ENCODE peak calls at places on chromosome 10, in four cellular contexts. P is IMR-90; E is Caco-2; V is CD8-positive, alpha-beta T cell. F is an unnamed sample. For H3K27me3 and H3K36me3, the result is how much of the 10 kb centered on the place peaks cover.

GRCh38 chr10:71590786-71591350 is 128.7 kb downstream of the C10orf105 start:
- DNase-seq in E (no peak), V (no peak), P (no peak), F (no peak)

GRCh38 chr10:75708060-75708459 is 276.6 kb downstream of the LRMDA start:
- DNase-seq in V (no peak), P (no peak), E (no peak), F (no peak)

GRCh38 chr10:102814456-102814871 is 22.7 kb downstream of the CYP17A1 start:
- DNase-seq in E (no peak), V (no peak), P (peak), F (peak)

GRCh38 chr10:80477813-80478212 is 23.7 kb downstream of the TSPAN14 start:
- DNase-seq in E (no peak), V (no peak), P (peak), F (no peak)

GRCh38 chr10:96096958-96097357 is 33.1 kb upstream of the ZNF518A start:
- DNase-seq in P (no peak), E (no peak), V (no peak), F (no peak)

GRCh38 chr10:48981310-48981907 is 41.8 kb upstream of the LRRC18 start:
- DNase-seq in P (peak), V (no peak), E (peak), F (peak)

GRCh38 chr10:129808092-129808983 is 155.7 kb downstream of the EBF3 start:
- DNase-seq in P (no peak), E (no peak), V (no peak), F (no peak)

GRCh38 chr10:127906548-127907377 is at the start of gene PTPRE:
- DNase-seq in E (peak), P (peak), V (peak), F (peak)

GRCh38 chr10:133405844-133406527 is 12.0 kb downstream of the MTG1 start:
- DNase-seq in P (peak), V (no peak), E (no peak), F (no peak)

GRCh38 chr10:18880530-18880929 is 168.1 kb upstream of the MALRD1 start:
- DNase-seq in P (no peak), V (no peak), E (no peak), F (no peak)

GRCh38 chr10:84523509-84523908 is 195.1 kb downstream of the CCSER2 start:
- DNase-seq in E (no peak), P (no peak), V (no peak), F (no peak)

GRCh38 chr10:74485283-74485682 is 334.3 kb downstream of the ADK start:
- DNase-seq in E (no peak), V (no peak), P (no peak), F (no peak)

GRCh38 chr10:110919349-110919931 is at the start of gene SHOC2:
- DNase-seq in E (peak), P (no peak), V (peak), F (peak)

GRCh38 chr10:128047991-128048826 is 78.0 kb downstream of the MKI67 start:
- DNase-seq in V (no peak), P (peak), E (no peak), F (peak)

GRCh38 chr10:13371879-13372470 is 23.9 kb upstream of the SEPHS1 start:
- DNase-seq in E (peak), P (peak), V (peak), F (peak)

GRCh38 chr10:115117301-115117700 is 24.1 kb downstream of the ATRNL1 start:
- DNase-seq in V (no peak), P (no peak), E (no peak), F (no peak)

GRCh38 chr10:122853665-122854313 is 8.1 kb upstream of the CUZD1 start:
- DNase-seq in P (peak), V (no peak), E (no peak), F (no peak)

GRCh38 chr10:70250956-70251680 is 17.9 kb upstream of the PPA1 start:
- DNase-seq in E (no peak), V (no peak), P (no peak), F (no peak)

GRCh38 chr10:70256463-70256862 is 23.2 kb upstream of the PPA1 start:
- DNase-seq in V (no peak), E (no peak), P (no peak), F (no peak)

GRCh38 chr10:70254795-70255328 is 21.6 kb upstream of the PPA1 start:
- DNase-seq in P (no peak), V (no peak), E (no peak), F (no peak)

GRCh38 chr10:70255329-70256299 is 22.4 kb upstream of the PPA1 start:
- DNase-seq in P (no peak), V (no peak), E (no peak), F (no peak)

GRCh38 chr10:70253878-70254765 is 20.9 kb upstream of the PPA1 start:
- DNase-seq in P (no peak), V (no peak), E (no peak), F (no peak)
- H3K27me3 ChIP-seq in P (under half), V (under half), E (under half), F (half or more)

DNA sequence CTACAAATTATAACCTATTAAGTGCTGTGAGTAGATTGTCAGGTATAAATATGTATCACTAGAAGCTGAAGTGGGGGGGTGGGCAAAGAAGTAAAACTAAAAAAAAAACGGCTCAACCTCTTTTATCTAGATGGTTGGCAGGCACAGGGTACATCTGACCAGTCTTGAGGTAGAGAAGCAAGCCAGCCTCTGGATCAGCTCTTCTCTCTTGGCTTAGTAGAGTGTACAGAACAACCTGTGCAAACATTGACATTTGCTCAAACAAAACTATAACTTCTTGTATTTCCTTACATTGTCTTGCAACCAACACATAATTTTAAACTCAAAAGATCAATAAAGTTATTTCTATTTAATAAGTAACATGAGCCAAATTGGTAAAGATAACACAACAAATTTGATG is 25.6 kb downstream of the DNA2 start:
- DNase-seq in E (no peak), P (no peak), V (no peak), F (no peak)
- H3K36me3 ChIP-seq in E (under half), P (under half), V (under half), F (under half)

DNA sequence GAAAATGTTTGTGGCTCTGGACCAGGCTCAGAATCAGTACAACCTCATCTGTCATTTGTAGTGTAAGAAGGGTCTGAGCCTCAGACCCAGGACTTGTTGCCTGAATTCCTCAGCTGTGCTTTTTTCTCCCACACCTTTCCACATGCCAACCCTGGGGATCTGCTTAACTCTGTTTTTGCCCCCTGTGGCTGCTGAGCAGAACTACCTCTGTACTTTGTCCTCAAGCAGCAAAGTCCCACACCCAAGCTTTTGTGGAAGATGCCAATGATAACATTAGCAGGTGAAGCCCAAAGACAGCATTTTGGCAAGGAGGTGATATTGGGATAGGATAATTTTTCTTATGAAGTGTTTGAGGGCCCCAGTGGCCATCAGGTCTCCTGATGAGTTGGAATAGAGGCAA is 5.8 kb upstream of the CYP2C18 start:
- DNase-seq in E (peak), V (no peak), P (no peak), F (no peak)
- TF ChIP-seq CTCF in E (peak), V (no peak), P (no peak), F (no peak)

GRCh38 chr10:4024846-4025245 is 239.8 kb upstream of the KLF6 start:
- DNase-seq in E (no peak), V (no peak), P (no peak), F (no peak)
- H3K27me3 ChIP-seq in E (under half), V (under half), P (under half), F (under half)

DNA sequence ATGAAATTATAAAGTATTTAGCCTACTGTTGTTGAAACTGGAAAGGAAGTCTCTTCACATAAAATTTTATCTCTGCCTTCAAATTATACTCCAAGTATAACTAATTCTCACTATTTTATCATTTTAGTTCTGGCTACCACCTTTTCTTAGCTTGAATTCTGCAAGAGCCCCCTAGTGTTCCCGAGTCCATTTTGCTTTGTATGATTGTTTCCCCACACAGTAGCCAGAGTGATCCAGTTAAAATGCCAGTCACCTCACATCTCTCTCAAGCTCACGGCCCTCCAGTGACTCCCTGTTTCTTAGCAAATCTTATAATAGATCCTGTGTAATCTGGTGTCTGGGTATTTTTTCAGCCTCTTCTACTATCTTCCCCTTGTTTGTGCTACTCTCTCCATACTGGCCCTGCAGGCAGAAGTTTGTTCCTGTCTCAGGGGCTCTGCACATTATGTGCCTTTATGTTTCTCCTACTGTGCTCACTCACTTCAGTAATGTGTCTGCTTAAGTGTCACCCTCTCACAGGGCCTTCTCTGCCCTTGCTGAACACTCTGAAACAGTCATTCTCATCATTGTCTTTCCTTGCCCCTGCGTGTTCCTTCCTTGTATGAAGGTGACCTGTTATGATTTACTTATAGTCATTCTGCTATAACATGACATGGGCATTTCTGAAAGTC is 8.9 kb downstream of the WAC start:
- DNase-seq in P (no peak), E (no peak), V (no peak), F (no peak)
- H3K36me3 ChIP-seq in P (under half), E (under half), V (under half), F (under half)

F was measured in heart right ventricle.